ENCODE peak calls at places on chromosomes 3 and 15, in five cellular contexts. L is endothelial cell of umbilical vein, N is stomach, O is suprapubic skin, V is K562. A is an unnamed sample. For H3K36me3, the result is how much of the 10 kb centered on the place peaks cover.

GRCh38 chr15:87873501-87873900 is 383.0 kb downstream of the NTRK3 start:
- DNase-seq in L (no peak), N (no peak), O (no peak), V (no peak), A (no peak)

GRCh38 chr3:49869525-49870126 is at the start of gene CAMKV:
- DNase-seq in L (no peak), N (no peak), O (no peak), V (peak), A (no peak)

GRCh38 chr15:36428102-36428845 is 151.2 kb upstream of the CDIN1 start:
- DNase-seq in L (peak), N (no peak), O (no peak), V (peak), A (no peak)

GRCh38 chr3:123405936-123406510 is 42.9 kb downstream of the ADCY5 start:
- DNase-seq in L (no peak), N (no peak), O (no peak), V (no peak), A (no peak)

GRCh38 chr3:192916455-192917257 is 1.0 kb downstream of the MB21D2 start:
- DNase-seq in L (peak), N (peak), O (peak), V (no peak), A (peak)

GRCh38 chr15:66109826-66110225 is 143.7 kb downstream of the MEGF11 start:
- DNase-seq in L (no peak), N (no peak), O (no peak), V (no peak), A (no peak)

GRCh38 chr15:48800811-48801460 is 9.9 kb downstream of the CEP152 start:
- DNase-seq in L (peak), N (no peak), O (no peak), V (peak), A (no peak)

GRCh38 chr15:101276501-101277037 is 716 bp downstream of the SELENOS start:
- DNase-seq in L (peak), N (no peak), O (no peak), V (no peak), A (no peak)

GRCh38 chr3:35965908-35966307 is 326.6 kb downstream of the ARPP21 start:
- DNase-seq in L (peak), N (no peak), O (no peak), V (no peak), A (no peak)

GRCh38 chr3:127121221-127121647 is 71.7 kb upstream of the PRR23E start:
- DNase-seq in L (no peak), N (no peak), O (peak), V (no peak), A (no peak)

GRCh38 chr15:66841953-66842681 is 140.1 kb downstream of the SMAD6 start:
- DNase-seq in L (peak), N (peak), O (peak), V (peak), A (peak)

GRCh38 chr3:122146466-122146865 is 37.0 kb upstream of the CASR start:
- DNase-seq in L (no peak), N (no peak), O (no peak), V (no peak), A (no peak)

GRCh38 chr3:58564456-58565160 is 12.6 kb downstream of the FAM107A start:
- DNase-seq in L (peak), N (no peak), O (no peak), V (no peak), A (no peak)

GRCh38 chr3:111738790-111739189 is 120.3 kb upstream of the PHLDB2 start:
- DNase-seq in L (no peak), N (no peak), O (no peak), V (no peak), A (no peak)

GRCh38 chr3:40240921-40241320 is 68.6 kb upstream of the EIF1B start:
- DNase-seq in L (no peak), N (no peak), O (no peak), V (peak), A (no peak)

GRCh38 chr3:3778641-3779270 is 20.5 kb upstream of the LRRN1 start:
- DNase-seq in L (no peak), N (no peak), O (no peak), V (no peak), A (no peak)

GRCh38 chr15:83436513-83437158 is 10.5 kb upstream of the SH3GL3 start:
- DNase-seq in L (peak), N (no peak), O (no peak), V (peak), A (no peak)

GRCh38 chr3:139537795-139538538 is 1.6 kb downstream of the RBP1 start:
- DNase-seq in L (no peak), N (no peak), O (no peak), V (no peak), A (no peak)

GRCh38 chr15:52369455-52369854 is 73.9 kb upstream of the MYO5C start:
- DNase-seq in L (no peak), N (no peak), O (no peak), V (no peak), A (no peak)

GRCh38 chr3:153311531-153311930 is 149.5 kb downstream of the RAP2B start:
- DNase-seq in L (no peak), N (no peak), O (no peak), V (no peak), A (no peak)

GRCh38 chr15:39188314-39188713 is 392.6 kb upstream of the THBS1 start:
- DNase-seq in L (no peak), N (no peak), O (no peak), V (no peak), A (no peak)

GRCh38 chr3:114178770-114179368 is at the start of gene DRD3:
- DNase-seq in L (peak), N (no peak), O (no peak), V (peak), A (no peak)

GRCh38 chr15:85006201-85006600 is 24.5 kb downstream of the PDE8A start:
- DNase-seq in L (no peak), N (no peak), O (no peak), V (no peak), A (no peak)

GRCh38 chr15:47769166-47769565 is 51.9 kb downstream of the SEMA6D start:
- DNase-seq in L (no peak), N (no peak), O (no peak), V (no peak), A (no peak)

GRCh38 chr3:53199834-53200233 is 38.8 kb downstream of the PRKCD start:
- DNase-seq in L (no peak), N (no peak), O (no peak), V (no peak), A (no peak)

GRCh38 chr3:177196473-177197040 is 725 bp downstream of the TBL1XR1 start:
- DNase-seq in L (peak), N (peak), O (peak), V (peak), A (no peak)

GRCh38 chr3:173747427-173747826 is 349.9 kb downstream of the NLGN1 start:
- DNase-seq in L (peak), N (no peak), O (no peak), V (no peak), A (no peak)

GRCh38 chr15:74333093-74333492 is 34.4 kb downstream of the CYP11A1 start:
- DNase-seq in L (no peak), N (no peak), O (no peak), V (no peak), A (no peak)

GRCh38 chr3:24101676-24102168 is 156.6 kb downstream of the NR1D2 start:
- DNase-seq in L (no peak), N (no peak), O (no peak), V (no peak), A (no peak)

GRCh38 chr3:193556841-193557240 is 2.1 kb upstream of the ATP13A4 start:
- DNase-seq in L (no peak), N (peak), O (no peak), V (no peak), A (no peak)

GRCh38 chr3:18423401-18424212 is 1.5 kb downstream of the SATB1 start:
- DNase-seq in L (peak), N (peak), O (peak), V (peak), A (no peak)

GRCh38 chr3:181695661-181696491 is 15.8 kb upstream of the SOX2 start:
- DNase-seq in L (peak), N (peak), O (no peak), V (no peak), A (no peak)

GRCh38 chr3:111831840-111832239 is 27.2 kb upstream of the PHLDB2 start:
- DNase-seq in L (no peak), N (no peak), O (no peak), V (no peak), A (no peak)

GRCh38 chr3:134526319-134526718 is 40.5 kb downstream of the CEP63 start:
- DNase-seq in L (no peak), N (no peak), O (no peak), V (no peak), A (no peak)

GRCh38 chr3:134525293-134525692 is 39.4 kb downstream of the CEP63 start:
- DNase-seq in L (no peak), N (no peak), O (no peak), V (no peak), A (no peak)

GRCh38 chr3:134527538-134528186 is 41.8 kb downstream of the CEP63 start:
- DNase-seq in L (no peak), N (no peak), O (no peak), V (no peak), A (no peak)

GRCh38 chr3:134522541-134522940 is 36.7 kb downstream of the CEP63 start:
- DNase-seq in L (no peak), N (no peak), O (no peak), V (no peak), A (no peak)

GRCh38 chr3:134527037-134527436 is 41.2 kb downstream of the CEP63 start:
- DNase-seq in L (no peak), N (no peak), O (no peak), V (peak), A (no peak)
- TF ChIP-seq CTCF in L (peak), N (no peak), O (no peak), V (peak), A (no peak)

GRCh38 chr3:136856665-136857064 is 5.3 kb upstream of the NCK1 start:
- DNase-seq in L (no peak), N (no peak), O (no peak), V (no peak), A (no peak)

DNA sequence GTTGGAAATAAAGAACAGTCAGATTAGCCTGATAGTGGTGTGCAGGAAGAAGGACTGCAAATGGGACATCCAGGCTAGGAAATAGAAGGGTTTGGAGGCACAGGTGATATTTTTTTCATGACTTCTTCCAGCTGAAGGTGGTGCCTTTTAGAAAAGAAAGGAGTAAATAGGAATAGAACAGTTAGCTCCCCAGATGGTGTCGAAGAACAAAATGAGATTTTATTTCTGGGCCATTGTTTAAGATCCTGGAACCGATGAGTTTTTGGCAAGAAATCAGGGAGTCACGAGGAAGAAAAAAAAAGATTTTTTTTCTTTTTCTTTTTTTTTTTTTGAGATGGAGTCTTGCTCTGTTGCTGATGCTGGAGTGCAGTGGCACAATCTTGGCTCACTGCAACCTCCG is 9.8 kb upstream of the NCK1 start:
- DNase-seq in L (no peak), N (no peak), O (no peak), V (no peak), A (no peak)
- TF ChIP-seq POLR2AphosphoS5 in L (no peak), N (no peak), O (no peak), V (no peak), A (no peak)

GRCh38 chr15:41819455-41820050 is 8.3 kb upstream of the JMJD7 start:
- DNase-seq in L (no peak), N (no peak), O (no peak), V (no peak), A (no peak)

GRCh38 chr15:41817327-41817726 is 10.6 kb upstream of the JMJD7 start:
- DNase-seq in L (no peak), N (no peak), O (no peak), V (no peak), A (no peak)

GRCh38 chr15:41814534-41814933 is 13.4 kb upstream of the JMJD7 start:
- DNase-seq in L (no peak), N (no peak), O (no peak), V (no peak), A (no peak)

GRCh38 chr15:41817781-41818180 is 10.1 kb upstream of the JMJD7 start:
- DNase-seq in L (no peak), N (no peak), O (no peak), V (no peak), A (no peak)

GRCh38 chr15:41816788-41817187 is 11.1 kb upstream of the JMJD7 start:
- DNase-seq in L (no peak), N (no peak), O (no peak), V (no peak), A (no peak)
- H3K36me3 ChIP-seq in L (under half), N (half or more), O (half or more), V (under half), A (under half)

GRCh38 chr3:56915969-56916586 is 114.3 kb upstream of the ARHGEF3 start:
- DNase-seq in L (no peak), N (peak), O (peak), V (no peak), A (no peak)
- TF ChIP-seq CTCF in L (no peak), N (no peak), O (no peak), V (no peak), A (no peak)

DNA sequence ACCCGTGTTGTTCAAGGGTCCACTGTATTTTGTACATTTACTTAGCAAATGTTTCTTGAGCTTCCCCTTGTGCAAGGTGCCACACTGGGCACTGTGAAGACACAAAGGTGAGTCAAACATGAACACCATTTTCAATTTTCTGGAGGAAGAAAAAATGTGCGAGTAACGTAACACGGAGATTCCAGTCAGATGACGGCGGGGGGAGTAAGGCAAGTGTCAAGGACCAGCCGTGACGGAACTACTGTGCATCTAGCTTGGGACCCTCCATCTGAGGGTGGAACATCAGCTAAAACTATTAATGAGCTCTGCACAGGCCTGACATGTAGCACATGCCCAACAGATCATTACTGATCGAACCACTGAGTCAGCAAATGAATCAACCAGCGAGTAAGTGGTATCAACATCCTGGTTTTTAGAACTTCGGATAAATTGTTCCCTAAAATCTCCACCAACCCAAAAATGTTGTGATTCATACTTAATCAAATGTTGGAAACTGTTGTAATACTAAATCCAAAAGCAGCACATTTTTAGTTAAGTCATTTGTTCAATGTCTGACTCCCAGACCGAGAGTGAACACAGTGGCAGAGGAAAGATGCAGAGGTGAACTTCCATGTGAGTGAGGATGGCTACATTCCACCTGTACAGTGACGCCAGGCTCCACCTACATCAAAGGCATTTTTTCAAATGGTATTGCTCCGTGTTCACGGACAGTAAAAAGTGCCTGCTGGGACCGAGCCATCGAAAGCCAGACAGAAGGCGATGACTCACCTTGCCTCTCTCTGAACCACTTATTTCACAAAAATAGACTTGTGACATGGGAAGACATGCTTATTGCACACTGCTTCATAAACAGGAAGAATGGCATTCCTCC is 172.2 kb downstream of the ATP10A start:
- DNase-seq in L (no peak), N (no peak), O (peak), V (no peak), A (no peak)
- TF ChIP-seq POLR2AphosphoS5 in L (no peak), N (no peak), O (no peak), V (no peak), A (no peak)

A was measured in breast epithelium.